ENCODE peak calls at places on chromosomes 2 and 18, in six cellular contexts. N, H, M, E, A and K are unnamed samples.

GRCh38 chr2:5984946-5985345 is 292.8 kb downstream of the SOX11 start:
- DNase-seq in M (no peak), A (no peak), N (no peak), H (no peak), E (no peak), K (no peak)

GRCh38 chr18:22167471-22168151 is 1.8 kb upstream of the GATA6 start:
- DNase-seq in M (no peak), A (peak), N (no peak), E (peak), H (peak), K (no peak)

GRCh38 chr2:126300348-126300747 is 355.6 kb upstream of the GYPC start:
- DNase-seq in H (no peak), A (no peak), N (no peak), M (no peak), E (no peak), K (no peak)

GRCh38 chr2:40123746-40124145 is 328.1 kb downstream of the SLC8A1 start:
- DNase-seq in A (no peak), E (no peak), M (no peak), H (no peak), N (no peak), K (no peak)

GRCh38 chr2:32277674-32278475 is at the start of gene YIPF4:
- DNase-seq in E (peak), N (peak), M (peak), A (peak), H (peak), K (peak)

GRCh38 chr2:137964066-137964858 is at the start of gene HNMT:
- DNase-seq in H (peak), E (peak), M (peak), A (peak), N (peak), K (peak)

GRCh38 chr2:67840460-67841068 is 222.2 kb downstream of the C1D start:
- DNase-seq in A (peak), E (peak), H (peak), N (peak), M (peak), K (peak)

GRCh38 chr2:37203708-37204107 is 7.4 kb downstream of the CEBPZOS start:
- DNase-seq in N (no peak), A (no peak), M (no peak), E (no peak), H (no peak), K (no peak)

GRCh38 chr2:39127973-39128372 is 7.1 kb upstream of the SOS1 start:
- DNase-seq in H (no peak), M (peak), N (no peak), A (peak), E (no peak), K (no peak)

GRCh38 chr18:48735070-48735676 is 196.3 kb downstream of the CTIF start:
- DNase-seq in M (no peak), H (no peak), N (no peak), E (no peak), A (no peak), K (no peak)

GRCh38 chr2:7203056-7203467 is 285.9 kb downstream of the RNF144A start:
- DNase-seq in M (peak), H (peak), N (peak), A (peak), E (peak), K (peak)

GRCh38 chr2:18546586-18546985 is 13.9 kb downstream of the RDH14 start:
- DNase-seq in N (no peak), M (no peak), A (no peak), H (no peak), E (no peak), K (no peak)

GRCh38 chr2:84495539-84496146 is 20.7 kb upstream of the DNAH6 start:
- DNase-seq in A (peak), E (no peak), H (peak), M (no peak), N (no peak), K (peak)

GRCh38 chr2:164150601-164151000 is 414.8 kb upstream of the FIGN start:
- DNase-seq in N (no peak), M (no peak), E (no peak), H (no peak), A (no peak), K (no peak)

GRCh38 chr2:121804340-121804739 is 48.9 kb downstream of the TSN start:
- DNase-seq in A (peak), E (no peak), H (no peak), N (no peak), M (no peak), K (no peak)

GRCh38 chr2:200787351-200788128 is 24.2 kb upstream of the BZW1 start:
- DNase-seq in A (no peak), N (no peak), M (no peak), E (no peak), H (peak), K (no peak)

GRCh38 chr2:50098242-50098641 is 933.7 kb downstream of the NRXN1 start:
- DNase-seq in N (no peak), A (no peak), M (no peak), E (no peak), H (no peak), K (no peak)

GRCh38 chr18:48036191-48036590 is 105.7 kb upstream of the SMAD2 start:
- DNase-seq in A (no peak), H (no peak), E (no peak), M (peak), N (peak), K (no peak)

GRCh38 chr2:219724628-219725027 is 97.2 kb downstream of the SLC4A3 start:
- DNase-seq in M (no peak), N (no peak), E (no peak), A (no peak), H (no peak), K (no peak)

GRCh38 chr2:42046819-42047487 is 868 bp upstream of the PKDCC start:
- DNase-seq in A (peak), E (peak), H (no peak), N (no peak), M (no peak), K (no peak)

GRCh38 chr18:54946149-54946581 is 13.1 kb downstream of the CCDC68 start:
- DNase-seq in N (peak), H (peak), E (no peak), M (peak), A (no peak), K (no peak)

GRCh38 chr2:63099032-63099431 is 48.4 kb downstream of the OTX1 start:
- DNase-seq in A (no peak), H (no peak), M (no peak), N (no peak), E (no peak), K (no peak)

GRCh38 chr2:7448578-7449264 is 531.5 kb downstream of the RNF144A start:
- DNase-seq in H (no peak), N (no peak), E (no peak), M (no peak), A (no peak), K (no peak)

GRCh38 chr2:118061135-118061955 is 26.9 kb upstream of the INSIG2 start:
- DNase-seq in A (peak), H (peak), N (no peak), M (peak), E (no peak), K (peak)

GRCh38 chr2:236862961-236863728 is 222.5 kb upstream of the COPS8 start:
- DNase-seq in N (peak), E (no peak), H (no peak), A (no peak), M (no peak), K (no peak)

GRCh38 chr2:102018823-102019445 is 27.2 kb downstream of the IL1R2 start:
- DNase-seq in H (no peak), A (no peak), M (no peak), N (no peak), E (no peak), K (no peak)

GRCh38 chr2:67304300-67304890 is 92.7 kb upstream of the ETAA1 start:
- DNase-seq in H (no peak), M (no peak), E (no peak), A (no peak), N (no peak), K (no peak)

GRCh38 chr18:61127714-61128485 is 205.3 kb upstream of the CDH20 start:
- DNase-seq in E (no peak), H (no peak), M (no peak), N (no peak), A (no peak), K (no peak)

GRCh38 chr2:135916232-135916631 is 40.0 kb upstream of the MCM6 start:
- DNase-seq in H (peak), N (no peak), M (no peak), A (peak), E (no peak), K (no peak)

GRCh38 chr2:181305151-181306123 is 151.7 kb upstream of the ITGA4 start:
- DNase-seq in N (no peak), H (no peak), M (no peak), E (no peak), A (no peak), K (no peak)
- TF ChIP-seq EP300 in N (no peak), H (no peak), M (no peak), E (no peak), A (no peak), K (no peak)

GRCh38 chr2:151766421-151767153 is 32.3 kb upstream of the NEB start:
- DNase-seq in H (no peak), N (no peak), E (no peak), M (no peak), A (no peak), K (no peak)

GRCh38 chr2:151767536-151767935 is 33.3 kb upstream of the NEB start:
- DNase-seq in N (no peak), E (no peak), M (no peak), H (no peak), A (no peak), K (no peak)

GRCh38 chr2:151762694-151763093 is 28.4 kb upstream of the NEB start:
- DNase-seq in H (no peak), A (peak), E (no peak), M (no peak), N (no peak), K (no peak)

GRCh38 chr2:151769606-151770005 is 35.3 kb upstream of the NEB start:
- DNase-seq in A (no peak), E (no peak), M (no peak), N (no peak), H (no peak), K (no peak)

DNA sequence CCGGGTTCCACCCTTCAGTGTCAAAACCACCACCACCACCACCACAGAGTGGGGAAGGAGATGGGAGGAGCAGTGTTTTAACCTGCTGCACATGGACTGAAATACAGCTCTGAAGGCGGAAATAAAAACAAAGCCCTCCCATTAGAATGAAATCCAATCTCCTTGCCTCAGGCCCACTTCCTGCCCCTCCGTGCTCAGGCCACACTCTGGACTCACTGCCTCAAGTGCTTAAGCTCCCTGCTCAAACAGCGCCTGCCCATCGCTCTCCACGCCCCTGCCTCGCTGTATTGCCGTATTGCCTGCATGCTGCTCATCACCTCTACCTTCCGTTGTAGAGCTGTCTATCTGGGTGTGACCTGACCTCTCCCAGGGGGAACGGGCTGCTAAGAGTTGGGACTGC is 31.5 kb upstream of the NEB start:
- DNase-seq in A (no peak), H (no peak), M (no peak), N (no peak), E (no peak), K (no peak)
- H3K27ac ChIP-seq in A (no peak), H (no peak), M (peak), N (no peak), E (no peak), K (no peak)

DNA sequence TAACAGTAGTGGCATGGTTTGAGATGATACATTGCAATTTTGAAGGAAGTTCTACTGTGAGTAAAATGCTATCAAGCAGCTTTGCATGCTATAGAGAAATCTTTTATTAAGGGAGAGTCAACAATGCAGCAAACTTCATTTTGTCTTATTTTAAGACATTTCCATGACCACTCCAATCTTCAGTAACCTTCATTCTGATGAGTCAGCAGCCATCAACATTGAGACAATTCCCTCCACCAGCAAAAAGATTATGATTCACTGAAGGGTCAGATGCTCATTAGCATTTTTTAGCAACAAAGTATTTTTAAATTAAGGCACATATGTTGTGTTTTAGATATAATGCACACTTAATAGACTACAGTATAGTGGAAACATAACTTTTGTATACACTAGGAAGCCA is 235.7 kb downstream of the DSC3 start:
- DNase-seq in M (no peak), A (no peak), N (no peak), H (no peak), E (no peak), K (no peak)
- H3K4me3 ChIP-seq in M (no peak), A (no peak), N (no peak), H (no peak), E (no peak), K (no peak)

DNA sequence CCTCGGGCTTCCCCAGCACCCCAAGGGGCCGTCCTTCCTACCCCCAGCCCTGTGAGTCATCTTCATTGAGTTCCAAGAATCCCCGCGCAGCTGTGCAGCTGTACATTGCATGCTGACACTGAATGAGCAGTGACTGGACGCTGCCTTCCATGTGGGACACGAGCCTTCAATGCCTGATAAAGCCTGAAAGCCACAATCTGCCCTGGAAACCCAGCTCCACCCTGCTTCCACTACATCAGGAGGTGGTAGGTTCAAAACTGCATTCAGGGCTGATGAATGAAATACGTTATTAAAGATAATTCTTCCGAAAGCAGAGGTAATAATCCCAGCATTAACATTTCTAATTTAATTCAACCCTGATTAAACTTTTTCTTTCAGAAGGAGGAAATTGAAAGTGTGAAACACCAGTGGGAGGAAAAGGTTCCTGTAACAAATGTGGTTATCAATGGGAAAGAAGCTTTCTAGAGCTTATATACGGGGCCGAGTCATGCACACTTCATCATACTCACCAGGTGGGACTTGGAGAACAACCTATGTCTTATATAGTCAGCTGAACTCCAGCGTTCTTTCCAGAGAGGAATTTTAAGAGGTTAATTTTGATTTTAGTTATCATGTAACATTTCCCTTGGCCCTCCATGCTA is 360.1 kb downstream of the LPIN1 start:
- DNase-seq in A (peak), E (peak), N (peak), H (peak), M (peak), K (no peak)
- TF ChIP-seq EP300 in A (peak), E (no peak), N (no peak), H (no peak), M (no peak), K (no peak)

DNA sequence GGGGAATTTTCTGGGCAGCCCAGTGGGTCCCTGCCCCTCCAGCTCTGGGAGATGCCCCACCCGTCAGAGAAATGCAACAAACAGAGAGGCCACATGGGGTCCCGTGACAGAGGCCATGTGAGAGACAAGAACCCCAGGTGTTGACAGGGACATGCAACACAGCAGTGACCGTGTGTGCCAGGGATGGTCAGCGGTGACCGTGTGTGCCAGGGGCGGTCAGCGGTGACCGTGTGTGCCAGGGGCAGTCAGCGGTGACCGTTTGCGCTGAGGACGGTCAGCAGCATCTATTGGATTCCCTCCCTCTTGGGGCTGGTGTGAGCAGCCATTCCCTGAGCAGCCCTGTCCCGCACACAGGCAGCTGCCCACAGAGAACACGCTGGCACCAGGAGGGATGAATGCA is 146.6 kb upstream of the OTOS start:
- DNase-seq in A (peak), N (no peak), H (no peak), M (no peak), E (no peak), K (no peak)
- H3K27ac ChIP-seq in A (no peak), N (no peak), H (no peak), M (no peak), E (no peak), K (no peak)

GRCh38 chr2:134336352-134336751 is 82.5 kb downstream of the MGAT5 start:
- DNase-seq in M (no peak), A (no peak), N (no peak), E (no peak), H (no peak), K (no peak)

GRCh38 chr2:134336936-134337335 is 83.1 kb downstream of the MGAT5 start:
- DNase-seq in A (no peak), M (no peak), N (no peak), E (no peak), H (no peak), K (no peak)

GRCh38 chr2:134338180-134338579 is 84.3 kb downstream of the MGAT5 start:
- DNase-seq in N (no peak), H (no peak), E (no peak), M (no peak), A (no peak), K (no peak)

GRCh38 chr2:134335601-134336000 is 81.7 kb downstream of the MGAT5 start:
- DNase-seq in H (no peak), A (no peak), E (no peak), N (no peak), M (no peak), K (no peak)

GRCh38 chr2:134337617-134338016 is 83.7 kb downstream of the MGAT5 start:
- DNase-seq in M (no peak), H (no peak), A (no peak), N (no peak), E (no peak), K (no peak)
- H3K4me3 ChIP-seq in M (no peak), H (no peak), A (no peak), N (no peak), E (no peak), K (no peak)

GRCh38 chr2:9178905-9179571 is 27.6 kb upstream of the ASAP2 start:
- DNase-seq in N (peak), H (peak), M (no peak), A (no peak), E (peak), K (peak)

GRCh38 chr2:9174771-9175441 is 31.7 kb upstream of the ASAP2 start:
- DNase-seq in M (peak), A (no peak), E (no peak), H (no peak), N (no peak), K (no peak)

GRCh38 chr2:9179572-9180201 is 26.9 kb upstream of the ASAP2 start:
- DNase-seq in N (peak), H (peak), A (no peak), M (no peak), E (no peak), K (no peak)

GRCh38 chr2:9178110-9178904 is 28.3 kb upstream of the ASAP2 start:
- DNase-seq in E (no peak), N (peak), A (no peak), H (no peak), M (peak), K (no peak)
- TF ChIP-seq EP300 in E (no peak), N (no peak), A (no peak), H (no peak), M (no peak), K (no peak)

DNA sequence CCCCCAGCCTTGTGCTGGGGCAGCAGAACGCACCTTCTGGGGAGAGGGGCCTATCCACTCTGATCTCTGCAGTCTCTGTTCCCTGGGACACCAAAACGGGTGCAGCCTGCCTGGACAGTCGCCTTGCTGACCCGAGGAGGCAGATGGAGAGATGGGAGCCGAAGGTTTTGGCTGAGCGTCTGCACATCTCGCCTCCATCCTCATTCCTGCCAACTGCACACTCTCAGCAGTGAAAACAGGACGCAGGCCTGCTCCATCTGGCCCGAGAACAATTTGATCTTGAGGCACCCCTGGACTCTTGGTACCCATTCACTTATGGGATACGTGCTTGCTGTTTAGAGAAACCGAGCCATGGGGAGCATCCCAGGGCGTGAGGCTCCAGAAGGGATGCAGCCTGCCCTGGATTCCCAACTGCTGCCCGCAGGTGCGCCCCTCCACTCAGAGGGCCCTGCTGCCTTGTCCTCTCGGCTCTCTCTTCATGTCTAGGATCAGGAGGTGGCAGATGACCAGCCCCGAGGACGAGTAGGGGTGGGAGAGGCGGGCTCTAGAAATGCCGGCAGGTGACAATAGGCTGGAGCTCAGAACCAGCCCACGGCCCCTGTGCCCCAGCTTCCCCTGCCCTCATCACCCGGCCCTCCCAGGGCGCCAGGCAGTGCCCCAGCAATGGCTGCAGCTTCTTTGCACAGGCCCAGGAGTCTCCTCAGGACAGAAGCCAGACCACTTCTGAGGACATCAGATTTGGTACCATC is 9.1 kb upstream of the SEMA4C start:
- DNase-seq in A (no peak), E (no peak), N (no peak), M (no peak), H (no peak), K (no peak)
- H3K27ac ChIP-seq in A (no peak), E (no peak), N (no peak), M (no peak), H (no peak), K (no peak)

GRCh38 chr2:16025876-16026640 is 85.7 kb downstream of the MYCN start:
- DNase-seq in H (no peak), E (no peak), A (no peak), N (no peak), M (no peak), K (no peak)
- H3K4me3 ChIP-seq in H (no peak), E (no peak), A (no peak), N (no peak), M (no peak), K (no peak)